ENCODE peak calls at places on chromosomes 3 and 15, in ten cellular contexts. I is epithelial cell of esophagus, U is sciatic nerve, C is foreskin keratinocyte, P is NCI-H1694 treated with DMSO at 0.1 percent for 48 hours, T is dorsolateral prefrontal cortex, W is posterior cingulate gyrus, N is T-helper 1 cell, S is HTR-8/SVneo, Q is smooth muscle cell of the brain vasculature. E is an unnamed sample.

GRCh38 chr15:38374477-38374876 is 79.5 kb upstream of the FAM98B start:
- DNase-seq in I (no peak), U (no peak), C (no peak), P (no peak), T (no peak), W (no peak), N (no peak), S (no peak), Q (no peak), E (no peak)

GRCh38 chr3:122695927-122696561 is 15.4 kb downstream of the PARP14 start:
- DNase-seq in I (no peak), U (no peak), C (no peak), P (no peak), T (no peak), W (no peak), N (no peak), S (no peak), Q (no peak), E (no peak)

GRCh38 chr3:82496890-82497560 is 735.6 kb upstream of the GBE1 start:
- DNase-seq in I (peak; percentile 56), U (no peak), C (no peak), P (no peak), T (no peak), W (no peak), N (no peak), S (peak; percentile 11), Q (no peak), E (peak; percentile 12)

GRCh38 chr3:173745952-173746682 is 348.6 kb downstream of the NLGN1 start:
- DNase-seq in I (peak; percentile 85), U (no peak), C (peak; percentile 25), P (no peak), T (no peak), W (no peak), N (no peak), S (peak; percentile 4), Q (no peak), E (no peak)

GRCh38 chr3:187743195-187744141 is 1.8 kb downstream of the BCL6 start:
- DNase-seq in I (peak; percentile 32), U (peak; percentile 89), C (no peak), P (no peak), T (no peak), W (no peak), N (no peak), S (no peak), Q (no peak), E (peak; percentile 46)

GRCh38 chr3:122576174-122576940 is 1.1 kb upstream of the PARP15 start:
- DNase-seq in I (no peak), U (no peak), C (no peak), P (no peak), T (no peak), W (no peak), N (no peak), S (no peak), Q (no peak), E (no peak)

GRCh38 chr3:67461667-67462142 is 192.7 kb downstream of the SUCLG2 start:
- DNase-seq in I (peak; percentile 1), U (no peak), C (no peak), P (peak; percentile 72), T (no peak), W (no peak), N (no peak), S (peak; percentile 27), Q (no peak), E (no peak)

GRCh38 chr3:41175365-41175764 is 23.9 kb upstream of the CTNNB1 start:
- DNase-seq in I (no peak), U (no peak), C (no peak), P (no peak), T (no peak), W (no peak), N (no peak), S (no peak), Q (no peak), E (no peak)

GRCh38 chr3:110526732-110527727 is 544.6 kb upstream of the NECTIN3 start:
- DNase-seq in I (peak; percentile 93), U (no peak), C (peak; percentile 80), P (no peak), T (no peak), W (no peak), N (no peak), S (peak; percentile 51), Q (peak; percentile 54), E (peak; percentile 53)

GRCh38 chr3:59609967-59610366 is 560.1 kb upstream of the CFAP20DC start:
- DNase-seq in I (peak; percentile 37), U (no peak), C (no peak), P (peak; percentile 11), T (no peak), W (no peak), N (no peak), S (no peak), Q (no peak), E (no peak)

GRCh38 chr3:55571913-55572312 is 84.8 kb upstream of the WNT5A start:
- DNase-seq in I (peak; percentile 19), U (no peak), C (no peak), P (no peak), T (peak; percentile 53), W (peak; percentile 84), N (no peak), S (no peak), Q (no peak), E (peak; percentile 6)

GRCh38 chr15:64566629-64567427 is 106.5 kb downstream of the ZNF609 start:
- DNase-seq in I (no peak), U (no peak), C (no peak), P (no peak), T (no peak), W (no peak), N (no peak), S (peak; percentile 8), Q (no peak), E (no peak)

GRCh38 chr3:64187065-64187959 is 38.0 kb downstream of the PRICKLE2 start:
- DNase-seq in I (peak; percentile 99), U (peak; percentile 68), C (peak; percentile 99), P (peak; percentile 77), T (peak; percentile 53), W (peak; percentile 84), N (no peak), S (peak; percentile 80), Q (peak; percentile 86), E (peak; percentile 71)

GRCh38 chr3:123778991-123779622 is 105.0 kb downstream of the MYLK start:
- DNase-seq in I (no peak), U (no peak), C (no peak), P (no peak), T (peak; percentile 46), W (no peak), N (no peak), S (no peak), Q (no peak), E (no peak)

GRCh38 chr3:11514191-11514770 is 129.4 kb downstream of the VGLL4 start:
- DNase-seq in I (peak; percentile 58), U (no peak), C (no peak), P (no peak), T (no peak), W (no peak), N (no peak), S (peak; percentile 77), Q (peak; percentile 83), E (no peak)

GRCh38 chr3:49076116-49076515 is 17.8 kb downstream of the QRICH1 start:
- DNase-seq in I (no peak), U (no peak), C (no peak), P (no peak), T (no peak), W (peak; percentile 76), N (no peak), S (no peak), Q (no peak), E (no peak)

GRCh38 chr3:58585005-58585786 is 8.0 kb upstream of the FAM107A start:
- DNase-seq in I (peak; percentile 68), U (peak; percentile 88), C (no peak), P (peak; percentile 42), T (peak; percentile 62), W (peak; percentile 96), N (peak; percentile 25), S (peak; percentile 84), Q (peak; percentile 36), E (peak; percentile 84)

GRCh38 chr3:44903314-44903713 is 28.9 kb downstream of the TGM4 start:
- DNase-seq in I (no peak), U (no peak), C (no peak), P (no peak), T (no peak), W (no peak), N (no peak), S (no peak), Q (no peak), E (no peak)

GRCh38 chr3:123618076-123618703 is 33.3 kb upstream of the HACD2 start:
- DNase-seq in I (no peak), U (no peak), C (no peak), P (no peak), T (no peak), W (no peak), N (no peak), S (no peak), Q (no peak), E (no peak)

GRCh38 chr15:28269097-28269496 is 52.9 kb downstream of the HERC2 start:
- DNase-seq in I (peak; percentile 75), U (no peak), C (peak; percentile 1), P (no peak), T (no peak), W (no peak), N (no peak), S (no peak), Q (no peak), E (no peak)

GRCh38 chr3:126056681-126057546 is 27.0 kb downstream of the SLC41A3 start:
- DNase-seq in I (peak; percentile 54), U (no peak), C (peak; percentile 23), P (no peak), T (peak; percentile 38), W (no peak), N (no peak), S (peak; percentile 24), Q (no peak), E (peak; percentile 62)

GRCh38 chr3:150035910-150036661 is 65.4 kb upstream of the PFN2 start:
- DNase-seq in I (no peak), U (no peak), C (no peak), P (no peak), T (no peak), W (no peak), N (no peak), S (no peak), Q (no peak), E (no peak)

GRCh38 chr3:132756108-132756650 is 34.0 kb upstream of the NPHP3 start:
- DNase-seq in I (no peak), U (no peak), C (no peak), P (no peak), T (no peak), W (no peak), N (no peak), S (no peak), Q (no peak), E (no peak)

GRCh38 chr15:25408428-25408827 is 30.4 kb downstream of the UBE3A start:
- DNase-seq in I (no peak), U (no peak), C (no peak), P (no peak), T (no peak), W (no peak), N (no peak), S (no peak), Q (no peak), E (no peak)

GRCh38 chr15:80152896-80153876 is at the start of gene FAH:
- DNase-seq in I (peak; percentile 59), U (no peak), C (peak; percentile 26), P (no peak), T (no peak), W (peak; percentile 85), N (peak; percentile 15), S (peak; percentile 39), Q (peak; percentile 2), E (peak; percentile 16)

GRCh38 chr15:83287541-83288027 is 3.1 kb upstream of the BNC1 start:
- DNase-seq in I (peak; percentile 80), U (no peak), C (peak; percentile 94), P (no peak), T (no peak), W (no peak), N (no peak), S (peak; percentile 61), Q (no peak), E (no peak)

E was measured in Calu3.